ENCODE peak calls at places on chromosome 14, in ten cellular contexts. W is mammary epithelial cell; I is transverse colon; P is CD4-positive, alpha-beta memory T cell; E is aorta; R is CD8-positive, alpha-beta T cell; S is esophagus muscularis mucosa; X is psoas muscle; Z is upper lobe of left lung; L is MM.1S. J is an unnamed sample.

GRCh38 chr14:101874001-101874400 is 90.4 kb upstream of the DYNC1H1 start:
- DNase-seq in W (no peak), I (no peak), P (no peak), E (no peak), R (no peak), S (no peak), X (no peak), Z (no peak), L (no peak), J (no peak)

GRCh38 chr14:21025374-21026151 is 702 bp upstream of the NDRG2 start:
- DNase-seq in W (no peak), I (peak; percentile 63), P (no peak), E (peak; percentile 60), R (peak; percentile 49), S (peak; percentile 94), X (peak; percentile 84), Z (peak; percentile 44), L (no peak), J (no peak)

GRCh38 chr14:105491366-105492006 is 440 bp downstream of the TEDC1 start:
- DNase-seq in W (peak; percentile 60), I (peak; percentile 83), P (peak; percentile 91), E (peak; percentile 81), R (peak; percentile 74), S (no peak), X (peak; percentile 74), Z (peak; percentile 75), L (peak; percentile 80), J (peak; percentile 76)

GRCh38 chr14:57209561-57209960 is 59.1 kb downstream of the EXOC5 start:
- DNase-seq in W (peak; percentile 11), I (no peak), P (no peak), E (no peak), R (no peak), S (no peak), X (no peak), Z (no peak), L (no peak), J (no peak)

GRCh38 chr14:105924951-105925591 is 398.7 kb downstream of the TMEM121 start:
- DNase-seq in W (no peak), I (no peak), P (peak; percentile 3), E (peak; percentile 11), R (no peak), S (no peak), X (no peak), Z (no peak), L (no peak), J (no peak)

GRCh38 chr14:105285174-105285573 is 15.6 kb downstream of the BRF1 start:
- DNase-seq in W (no peak), I (no peak), P (no peak), E (no peak), R (no peak), S (no peak), X (no peak), Z (no peak), L (no peak), J (no peak)

GRCh38 chr14:65502676-65503124 is 90.2 kb downstream of the FUT8 start:
- DNase-seq in W (peak; percentile 77), I (no peak), P (no peak), E (no peak), R (no peak), S (no peak), X (no peak), Z (no peak), L (no peak), J (no peak)

GRCh38 chr14:21184252-21184651 is 28.4 kb upstream of the OR5AU1 start:
- DNase-seq in W (no peak), I (no peak), P (no peak), E (no peak), R (no peak), S (no peak), X (no peak), Z (no peak), L (no peak), J (no peak)

GRCh38 chr14:52267501-52268190 is at the start of gene PTGDR:
- DNase-seq in W (peak; percentile 6), I (peak; percentile 82), P (peak; percentile 58), E (peak; percentile 61), R (peak; percentile 70), S (no peak), X (peak; percentile 23), Z (peak; percentile 45), L (no peak), J (peak; percentile 28)

GRCh38 chr14:67395876-67396189 is 16.1 kb downstream of the PLEK2 start:
- DNase-seq in W (no peak), I (no peak), P (no peak), E (no peak), R (no peak), S (peak; percentile 66), X (no peak), Z (no peak), L (no peak), J (no peak)

GRCh38 chr14:63277784-63278183 is 41.0 kb downstream of the GPHB5 start:
- DNase-seq in W (no peak), I (no peak), P (no peak), E (no peak), R (no peak), S (no peak), X (no peak), Z (no peak), L (no peak), J (no peak)

GRCh38 chr14:52551696-52552062 is 626 bp downstream of the TXNDC16 start:
- DNase-seq in W (peak; percentile 40), I (no peak), P (no peak), E (no peak), R (no peak), S (no peak), X (no peak), Z (peak; percentile 27), L (no peak), J (peak; percentile 47)

GRCh38 chr14:51261151-51261550 is 21.1 kb downstream of the TMX1 start:
- DNase-seq in W (no peak), I (no peak), P (no peak), E (no peak), R (no peak), S (no peak), X (no peak), Z (no peak), L (no peak), J (peak; percentile 11)

GRCh38 chr14:95523818-95524448 is 7.5 kb upstream of the SYNE3 start:
- DNase-seq in W (no peak), I (peak; percentile 79), P (peak; percentile 71), E (no peak), R (peak; percentile 68), S (no peak), X (no peak), Z (peak; percentile 69), L (no peak), J (peak; percentile 93)

GRCh38 chr14:28142400-28143015 is 624.1 kb upstream of the FOXG1 start:
- DNase-seq in W (no peak), I (no peak), P (no peak), E (no peak), R (no peak), S (no peak), X (no peak), Z (no peak), L (no peak), J (no peak)

GRCh38 chr14:28143340-28143739 is 623.2 kb upstream of the FOXG1 start:
- DNase-seq in W (no peak), I (no peak), P (no peak), E (no peak), R (no peak), S (no peak), X (no peak), Z (no peak), L (no peak), J (no peak)

DNA sequence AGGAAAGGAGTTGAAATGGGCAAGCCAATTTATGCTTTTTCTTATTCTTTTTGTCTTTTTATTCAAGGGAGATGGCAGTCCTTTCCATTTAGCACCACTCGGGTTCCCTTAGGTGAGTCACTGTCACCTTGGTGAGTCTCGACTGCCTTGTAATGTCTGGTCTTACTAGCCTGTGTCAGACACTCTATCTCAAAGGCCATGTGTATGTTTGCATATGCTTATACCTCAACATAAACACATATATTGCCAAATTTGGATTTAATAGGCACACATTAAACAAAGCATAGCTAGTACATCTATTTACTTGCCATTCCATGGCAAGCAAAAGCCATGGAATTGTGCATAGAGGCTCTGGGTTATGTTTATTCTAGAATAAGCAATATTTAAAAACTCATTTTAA is 624.9 kb upstream of the FOXG1 start:
- DNase-seq in W (no peak), I (no peak), P (no peak), E (no peak), R (no peak), S (no peak), X (no peak), Z (no peak), L (no peak), J (no peak)
- H3K27ac ChIP-seq in W (no peak overlapping the region), I (no peak overlapping the region), P (no peak overlapping the region), E (no peak overlapping the region), R (no peak overlapping the region), S (no peak overlapping the region), X (no peak overlapping the region), Z (no peak overlapping the region), L (no peak overlapping the region), J (no peak overlapping the region)

GRCh38 chr14:68787235-68787727 is 5.6 kb downstream of the ZFP36L1 start:
- DNase-seq in W (no peak), I (peak; percentile 50), P (peak; percentile 59), E (peak; percentile 80), R (peak; percentile 71), S (peak; percentile 92), X (no peak), Z (no peak), L (no peak), J (peak; percentile 43)
- H3K27ac ChIP-seq in W (peak overlapping the region; percentile 46), I (peak overlapping the region; percentile 98), P (peak overlapping the region; percentile 58), E (no peak overlapping the region), R (peak overlapping the region; percentile 36), S (peak overlapping the region; percentile 99), X (peak overlapping the region; percentile 100), Z (peak overlapping the region; percentile 73), L (no peak overlapping the region), J (peak overlapping the region; percentile 85)

GRCh38 chr14:89325299-89325883 is 91.6 kb downstream of the FOXN3 start:
- DNase-seq in W (no peak), I (no peak), P (no peak), E (no peak), R (no peak), S (no peak), X (no peak), Z (no peak), L (no peak), J (no peak)
- H3K27ac ChIP-seq in W (no peak overlapping the region), I (no peak overlapping the region), P (no peak overlapping the region), E (no peak overlapping the region), R (no peak overlapping the region), S (no peak overlapping the region), X (no peak overlapping the region), Z (no peak overlapping the region), L (no peak overlapping the region), J (no peak overlapping the region)

DNA sequence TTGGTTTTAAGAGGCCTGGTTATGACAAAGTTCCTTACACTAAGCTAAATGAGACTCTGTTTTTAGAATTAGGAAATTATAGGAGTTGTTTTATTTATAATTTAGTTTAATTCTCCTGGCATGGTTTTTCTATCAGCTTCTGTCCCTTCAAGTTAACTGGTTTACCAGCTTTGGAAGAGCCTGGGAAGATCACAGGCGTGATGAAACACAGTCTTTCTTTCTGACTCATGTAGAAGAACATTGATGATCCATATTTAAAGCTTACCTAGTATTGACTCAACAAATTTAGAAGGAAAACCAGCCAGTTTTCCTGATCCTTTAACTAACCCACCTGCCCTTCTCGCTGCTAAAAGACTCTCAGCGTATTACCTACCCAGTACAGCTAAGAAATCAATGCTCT is 155.2 kb downstream of the TGFB3 start:
- DNase-seq in W (peak; percentile 74), I (no peak), P (no peak), E (no peak), R (no peak), S (no peak), X (no peak), Z (no peak), L (no peak), J (no peak)
- H3K27ac ChIP-seq in W (no peak overlapping the region), I (peak overlapping the region; percentile 55), P (no peak overlapping the region), E (no peak overlapping the region), R (no peak overlapping the region), S (peak overlapping the region; percentile 83), X (no peak overlapping the region), Z (no peak overlapping the region), L (no peak overlapping the region), J (no peak overlapping the region)

J was measured in small intestine.